ENCODE peak calls at places on chromosomes 5 and 9, in eight cellular contexts. I, U, X, V, W, K, L and B are unnamed samples.

GRCh38 chr9:95104966-95105365 is 212.5 kb downstream of the FANCC start:
- DNase-seq in X (no peak), V (no peak), L (peak; percentile 54), U (no peak), K (no peak), I (no peak), W (no peak), B (no peak)

GRCh38 chr5:136446565-136446964 is 81.2 kb upstream of the TRPC7 start:
- DNase-seq in X (no peak), U (no peak), K (no peak), I (no peak), L (no peak), W (no peak), V (no peak), B (no peak)

GRCh38 chr5:119386945-119387344 is 31.1 kb downstream of the TNFAIP8 start:
- DNase-seq in K (no peak), L (no peak), U (no peak), X (no peak), V (no peak), W (peak; percentile 55), I (no peak), B (no peak)

GRCh38 chr5:175598774-175599173 is 59.1 kb upstream of the HRH2 start:
- DNase-seq in I (no peak), X (no peak), U (no peak), L (no peak), V (no peak), W (no peak), K (no peak), B (no peak)

GRCh38 chr5:88674262-88675158 is 208.5 kb downstream of the MEF2C start:
- DNase-seq in W (no peak), V (no peak), L (peak; percentile 78), U (peak; percentile 44), K (no peak), X (peak; percentile 47), I (no peak), B (peak; percentile 84)

GRCh38 chr5:34736445-34737119 is 80.5 kb downstream of the RAI14 start:
- DNase-seq in K (no peak), I (no peak), V (no peak), L (no peak), W (no peak), U (no peak), X (no peak), B (no peak)

GRCh38 chr5:125848746-125849145 is 574.5 kb upstream of the GRAMD2B start:
- DNase-seq in V (no peak), X (no peak), I (no peak), U (no peak), K (no peak), W (no peak), L (no peak), B (no peak)

GRCh38 chr5:137486707-137487106 is 12.4 kb downstream of the SPOCK1 start:
- DNase-seq in X (no peak), I (no peak), U (no peak), L (no peak), V (no peak), W (peak; percentile 81), K (no peak), B (no peak)

GRCh38 chr9:107918749-107919148 is 429.2 kb upstream of the KLF4 start:
- DNase-seq in L (no peak), K (no peak), I (no peak), V (no peak), X (no peak), U (no peak), W (no peak), B (no peak)

GRCh38 chr9:125509476-125509875 is 197.5 kb downstream of the MAPKAP1 start:
- DNase-seq in L (no peak), K (no peak), W (no peak), I (no peak), U (no peak), X (no peak), V (peak; percentile 45), B (no peak)

GRCh38 chr5:170755679-170756456 is 27.7 kb upstream of the GABRP start:
- DNase-seq in W (peak; percentile 12), K (no peak), U (peak; percentile 30), I (no peak), V (peak; percentile 31), L (no peak), X (peak; percentile 7), B (no peak)

GRCh38 chr5:79727722-79728355 is 38.2 kb downstream of the CMYA5 start:
- DNase-seq in U (no peak), K (no peak), W (no peak), V (no peak), X (no peak), I (no peak), L (no peak), B (no peak)

GRCh38 chr5:54692631-54693030 is 175.1 kb downstream of the SNX18 start:
- DNase-seq in L (no peak), U (no peak), K (no peak), V (no peak), W (peak; percentile 44), I (no peak), X (no peak), B (no peak)

GRCh38 chr9:32431940-32432555 is 47.6 kb downstream of the ACO1 start:
- DNase-seq in X (peak; percentile 28), W (peak; percentile 54), I (peak; percentile 1), K (peak; percentile 28), L (no peak), U (no peak), V (peak; percentile 55), B (peak; percentile 77)

GRCh38 chr5:127203818-127204217 is 86.8 kb upstream of the MEGF10 start:
- DNase-seq in K (no peak), U (no peak), I (no peak), W (no peak), V (no peak), L (no peak), X (no peak), B (no peak)

GRCh38 chr5:146466521-146467349 is 19.6 kb downstream of the TCERG1 start:
- DNase-seq in U (no peak), K (no peak), I (no peak), V (peak; percentile 28), W (peak; percentile 58), X (no peak), L (no peak), B (no peak)

GRCh38 chr9:8374471-8374870 is 574.9 kb upstream of the DMAC1 start:
- DNase-seq in L (no peak), W (peak; percentile 83), V (no peak), K (no peak), U (no peak), X (no peak), I (no peak), B (no peak)

GRCh38 chr5:138460032-138460693 is 5.1 kb upstream of the EGR1 start:
- DNase-seq in X (no peak), V (no peak), W (peak; percentile 0), K (no peak), I (no peak), L (peak; percentile 63), U (no peak), B (no peak)

GRCh38 chr5:37370550-37370863 is 399 bp downstream of the NUP155 start:
- DNase-seq in W (no peak), I (no peak), L (no peak), U (no peak), X (no peak), V (peak; percentile 57), K (no peak), B (no peak)

GRCh38 chr5:158699336-158699735 is 400.4 kb downstream of the EBF1 start:
- DNase-seq in K (no peak), U (no peak), I (no peak), X (no peak), W (no peak), L (no peak), V (no peak), B (no peak)

GRCh38 chr5:79878721-79879336 is 112.2 kb downstream of the MTX3 start:
- DNase-seq in W (no peak), U (no peak), L (no peak), X (no peak), V (peak; percentile 32), I (peak; percentile 29), K (no peak), B (no peak)

GRCh38 chr9:73780916-73781315 is 629.3 kb downstream of the ANXA1 start:
- DNase-seq in L (no peak), K (no peak), I (no peak), V (no peak), X (no peak), U (no peak), W (no peak), B (no peak)